ENCODE peak calls at places on chromosomes 6 and 20, in four cellular contexts. One of them, this sample, is unnamed.

GRCh38 chr6:17149581-17149980 is 47.7 kb downstream of the STMND1 start:
- DNase-seq in hepatocyte: no peak
- DNase-seq in SK-N-SH: no peak
- DNase-seq in MM.1S: no peak
- DNase-seq in this sample: no peak

GRCh38 chr6:16391451-16391912 is 153.1 kb downstream of the GMPR start:
- DNase-seq in hepatocyte: no peak
- DNase-seq in SK-N-SH: no peak
- DNase-seq in MM.1S: no peak
- DNase-seq in this sample: peak; percentile 26

GRCh38 chr6:13248053-13248452 is 80.3 kb downstream of the TBC1D7 start:
- DNase-seq in hepatocyte: peak; percentile 28
- DNase-seq in SK-N-SH: no peak
- DNase-seq in MM.1S: no peak
- DNase-seq in this sample: no peak

GRCh38 chr6:166697113-166697512 is 70.1 kb upstream of the RPS6KA2 start:
- DNase-seq in hepatocyte: no peak
- DNase-seq in SK-N-SH: no peak
- DNase-seq in MM.1S: no peak
- DNase-seq in this sample: no peak

GRCh38 chr6:156564807-156565149 is 212.4 kb upstream of the ARID1B start:
- DNase-seq in hepatocyte: no peak
- DNase-seq in SK-N-SH: peak; percentile 27
- DNase-seq in MM.1S: no peak
- DNase-seq in this sample: no peak

GRCh38 chr6:54515013-54515412 is 206.8 kb downstream of the TINAG start:
- DNase-seq in hepatocyte: no peak
- DNase-seq in SK-N-SH: no peak
- DNase-seq in MM.1S: no peak
- DNase-seq in this sample: no peak

GRCh38 chr6:136468711-136469110 is 81.5 kb downstream of the MAP7 start:
- DNase-seq in hepatocyte: no peak
- DNase-seq in SK-N-SH: no peak
- DNase-seq in MM.1S: no peak
- DNase-seq in this sample: no peak

GRCh38 chr6:119479860-119480655 is 130.5 kb upstream of the MAN1A1 start:
- DNase-seq in hepatocyte: peak; percentile 56
- DNase-seq in SK-N-SH: no peak
- DNase-seq in MM.1S: no peak
- DNase-seq in this sample: peak; percentile 72

GRCh38 chr6:144377586-144377985 is 92.5 kb downstream of the UTRN start:
- DNase-seq in hepatocyte: no peak
- DNase-seq in SK-N-SH: no peak
- DNase-seq in MM.1S: no peak
- DNase-seq in this sample: peak; percentile 80

GRCh38 chr6:28643017-28643740 is 117.5 kb downstream of the GPX5 start:
- DNase-seq in hepatocyte: peak; percentile 17
- DNase-seq in SK-N-SH: peak; percentile 38
- DNase-seq in MM.1S: peak; percentile 35
- DNase-seq in this sample: peak; percentile 73

GRCh38 chr6:34580707-34581560 is 24.8 kb upstream of the SPDEF start:
- DNase-seq in hepatocyte: no peak
- DNase-seq in SK-N-SH: peak; percentile 64
- DNase-seq in MM.1S: no peak
- DNase-seq in this sample: no peak

GRCh38 chr6:111852704-111853103 is 20.5 kb downstream of the FYN start:
- DNase-seq in hepatocyte: peak; percentile 50
- DNase-seq in SK-N-SH: no peak
- DNase-seq in MM.1S: no peak
- DNase-seq in this sample: peak; percentile 74

GRCh38 chr20:50575869-50576720 is 65.9 kb downstream of the PTPN1 start:
- DNase-seq in hepatocyte: peak; percentile 78
- DNase-seq in SK-N-SH: peak; percentile 70
- DNase-seq in MM.1S: no peak
- DNase-seq in this sample: peak; percentile 79

GRCh38 chr6:135537782-135538301 is 40.3 kb upstream of the AHI1 start:
- DNase-seq in hepatocyte: no peak
- DNase-seq in SK-N-SH: no peak
- DNase-seq in MM.1S: peak; percentile 40
- DNase-seq in this sample: peak; percentile 89

GRCh38 chr6:156589281-156589680 is 187.9 kb upstream of the ARID1B start:
- DNase-seq in hepatocyte: no peak
- DNase-seq in SK-N-SH: no peak
- DNase-seq in MM.1S: no peak
- DNase-seq in this sample: peak; percentile 60

GRCh38 chr20:48949304-48950170 is 28.0 kb downstream of the ARFGEF2 start:
- DNase-seq in hepatocyte: no peak
- DNase-seq in SK-N-SH: no peak
- DNase-seq in MM.1S: no peak
- DNase-seq in this sample: no peak

GRCh38 chr20:50510706-50511401 is 671 bp downstream of the PTPN1 start:
- DNase-seq in hepatocyte: peak; percentile 32
- DNase-seq in SK-N-SH: no peak
- DNase-seq in MM.1S: peak; percentile 9
- DNase-seq in this sample: peak; percentile 41

GRCh38 chr6:110404602-110405001 is 10.8 kb downstream of the DDO start:
- DNase-seq in hepatocyte: peak; percentile 66
- DNase-seq in SK-N-SH: no peak
- DNase-seq in MM.1S: no peak
- DNase-seq in this sample: peak; percentile 13

GRCh38 chr6:109372070-109372585 is 10.1 kb downstream of the CD164 start:
- DNase-seq in hepatocyte: no peak
- DNase-seq in SK-N-SH: no peak
- DNase-seq in MM.1S: no peak
- DNase-seq in this sample: no peak

GRCh38 chr6:154350293-154350692 is 6.3 kb downstream of the IPCEF1 start:
- DNase-seq in hepatocyte: no peak
- DNase-seq in SK-N-SH: no peak
- DNase-seq in MM.1S: no peak
- DNase-seq in this sample: peak; percentile 44
- H2AFZ ChIP-seq in hepatocyte: no peak overlapping the region
- H2AFZ ChIP-seq in SK-N-SH: no peak overlapping the region
- H2AFZ ChIP-seq in MM.1S: no peak overlapping the region
- H2AFZ ChIP-seq in this sample: no peak overlapping the region

DNA sequence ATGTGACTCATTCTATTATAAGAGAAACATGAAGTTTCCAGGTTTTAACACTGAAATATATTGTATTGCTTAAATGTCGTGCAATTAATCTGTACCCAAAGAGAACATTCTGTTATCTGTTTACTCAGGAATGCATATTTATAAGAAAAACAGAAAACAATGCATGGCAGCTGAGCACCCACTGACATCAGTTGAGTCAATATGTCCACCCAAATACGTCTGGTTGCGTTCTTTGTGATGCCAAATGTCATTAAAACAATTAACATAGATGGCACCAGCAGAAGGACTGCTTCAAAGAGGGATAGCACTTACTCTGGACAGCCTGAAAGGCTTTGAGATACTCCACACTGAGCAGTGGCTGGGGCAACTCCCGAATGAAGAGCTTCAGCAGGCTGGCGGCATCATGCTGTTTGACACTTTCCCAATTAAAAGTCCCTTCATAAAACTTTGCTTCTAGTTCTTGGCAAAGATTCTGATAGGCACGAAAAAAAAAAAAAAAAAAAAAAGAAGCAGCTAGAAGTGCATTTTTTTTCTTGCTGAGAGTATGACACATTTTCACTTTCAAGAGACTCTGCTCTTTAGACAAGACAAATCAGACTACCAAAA is 102.3 kb downstream of the ARHGAP18 start:
- DNase-seq in hepatocyte: no peak
- DNase-seq in SK-N-SH: no peak
- DNase-seq in MM.1S: peak; percentile 69
- DNase-seq in this sample: peak; percentile 44
- TF ChIP-seq EZH2phosphoT487 in hepatocyte: no peak
- TF ChIP-seq EZH2phosphoT487 in SK-N-SH: no peak
- TF ChIP-seq EZH2phosphoT487 in MM.1S: no peak
- TF ChIP-seq EZH2phosphoT487 in this sample: no peak

DNA sequence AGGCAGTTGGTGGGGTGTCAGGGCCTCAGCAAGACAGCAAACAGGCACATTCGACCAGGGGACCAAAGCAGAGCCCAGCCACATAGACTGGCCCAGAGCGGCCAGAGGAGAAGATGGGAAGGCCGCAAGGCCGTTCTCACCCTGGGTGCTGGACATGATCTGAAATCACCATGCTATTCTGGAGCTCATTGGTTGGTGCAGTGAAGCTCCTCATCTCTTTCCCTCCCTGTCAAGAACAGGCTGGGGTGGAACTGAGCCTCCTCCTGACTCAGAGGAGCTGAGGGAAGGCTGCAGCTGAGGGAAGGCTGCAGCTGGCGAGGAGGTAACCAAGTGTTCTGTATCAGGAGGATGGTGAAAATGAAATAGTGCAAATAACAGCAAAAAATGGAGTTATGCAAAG is 79.9 kb downstream of the AKAP7 start:
- DNase-seq in hepatocyte: no peak
- DNase-seq in SK-N-SH: no peak
- DNase-seq in MM.1S: no peak
- DNase-seq in this sample: no peak
- H2AFZ ChIP-seq in hepatocyte: no peak overlapping the region
- H2AFZ ChIP-seq in SK-N-SH: no peak overlapping the region
- H2AFZ ChIP-seq in MM.1S: no peak overlapping the region
- H2AFZ ChIP-seq in this sample: no peak overlapping the region

DNA sequence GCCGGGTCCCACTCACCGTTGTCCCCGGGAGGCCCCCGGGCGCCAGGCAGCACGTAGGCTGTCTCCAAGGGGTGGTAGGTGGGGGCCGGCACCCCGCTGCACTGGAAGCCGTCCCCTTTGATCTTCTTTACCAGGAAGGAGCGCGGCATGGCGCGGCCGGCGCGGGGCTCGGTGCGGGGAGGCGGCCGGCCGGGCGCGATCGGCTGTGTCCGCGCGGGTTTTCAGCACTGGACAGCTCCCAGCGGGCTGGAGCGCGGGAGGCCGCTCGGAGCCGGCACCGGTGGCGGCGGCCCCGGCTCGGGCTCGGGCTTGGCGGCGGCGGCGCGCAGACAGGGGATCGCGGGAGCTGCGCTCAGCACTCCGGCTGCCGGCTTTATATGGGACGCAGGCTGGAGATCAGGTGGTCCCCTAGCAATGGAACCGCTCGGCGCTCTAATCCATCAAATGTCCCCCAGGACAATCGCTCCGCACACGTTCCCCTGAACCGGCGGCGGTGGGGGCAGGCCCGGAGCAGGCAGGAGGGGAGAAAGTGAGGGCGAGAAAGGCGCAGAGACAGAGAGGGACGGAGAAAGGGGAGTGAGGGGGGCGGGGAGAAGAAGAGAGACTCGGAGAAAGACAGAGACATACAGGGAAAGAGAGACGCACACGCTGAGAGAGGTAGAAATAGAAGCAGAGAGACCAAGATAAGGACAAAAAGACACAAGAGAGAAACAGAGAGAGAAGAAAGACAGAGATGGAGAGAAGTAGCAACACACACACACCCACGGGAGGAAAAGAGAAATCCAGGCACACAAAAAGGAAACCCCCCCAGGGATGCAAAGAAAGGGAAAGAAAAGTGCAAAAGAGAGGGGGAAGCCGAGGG is at the start of gene SCRT2:
- DNase-seq in hepatocyte: peak; percentile 92
- DNase-seq in SK-N-SH: peak; percentile 81
- DNase-seq in MM.1S: peak; percentile 73
- DNase-seq in this sample: peak; percentile 83
- TF ChIP-seq EZH2phosphoT487 in hepatocyte: no peak
- TF ChIP-seq EZH2phosphoT487 in SK-N-SH: no peak
- TF ChIP-seq EZH2phosphoT487 in MM.1S: no peak
- TF ChIP-seq EZH2phosphoT487 in this sample: no peak